ENCODE peak calls at places on chromosomes 16 and 17, in five cellular contexts. One of them, this sample, is unnamed.

GRCh38 chr17:37465058-37465616 is 24.6 kb upstream of the DUSP14 start:
- DNase-seq in uterus: no peak
- DNase-seq in GM12878: no peak
- DNase-seq in HCT116: no peak
- DNase-seq in esophagus squamous epithelium: no peak
- DNase-seq in this sample: no peak

GRCh38 chr17:8360751-8361150 is 15.8 kb downstream of the KRABD2 start:
- DNase-seq in HCT116: no peak
- DNase-seq in uterus: no peak
- DNase-seq in GM12878: no peak
- DNase-seq in esophagus squamous epithelium: no peak
- DNase-seq in this sample: no peak

GRCh38 chr16:30997887-30998711 is 12.3 kb downstream of the STX1B start:
- DNase-seq in esophagus squamous epithelium: no peak
- DNase-seq in GM12878: no peak
- DNase-seq in HCT116: peak
- DNase-seq in uterus: peak
- DNase-seq in this sample: no peak

GRCh38 chr16:23795369-23795768 is 40.4 kb upstream of the PRKCB start:
- DNase-seq in esophagus squamous epithelium: no peak
- DNase-seq in uterus: no peak
- DNase-seq in HCT116: no peak
- DNase-seq in GM12878: no peak
- DNase-seq in this sample: no peak

GRCh38 chr17:59763861-59764260 is 56.4 kb downstream of the VMP1 start:
- DNase-seq in GM12878: no peak
- DNase-seq in uterus: no peak
- DNase-seq in HCT116: no peak
- DNase-seq in esophagus squamous epithelium: no peak
- DNase-seq in this sample: no peak

GRCh38 chr16:48392407-48392806 is 7.2 kb upstream of the SIAH1 start:
- DNase-seq in uterus: no peak
- DNase-seq in GM12878: no peak
- DNase-seq in HCT116: no peak
- DNase-seq in esophagus squamous epithelium: no peak
- DNase-seq in this sample: no peak

GRCh38 chr17:40097931-40098845 is 2.2 kb downstream of the NR1D1 start:
- DNase-seq in HCT116: no peak
- DNase-seq in uterus: peak
- DNase-seq in esophagus squamous epithelium: no peak
- DNase-seq in GM12878: no peak
- DNase-seq in this sample: no peak

GRCh38 chr16:14092579-14092978 is 21.5 kb downstream of the MRTFB start:
- DNase-seq in HCT116: no peak
- DNase-seq in uterus: no peak
- DNase-seq in esophagus squamous epithelium: no peak
- DNase-seq in GM12878: no peak
- DNase-seq in this sample: no peak

GRCh38 chr17:61488878-61489718 is 36.9 kb downstream of the TBX4 start:
- DNase-seq in GM12878: no peak
- DNase-seq in uterus: no peak
- DNase-seq in HCT116: no peak
- DNase-seq in esophagus squamous epithelium: no peak
- DNase-seq in this sample: no peak

GRCh38 chr17:80364091-80364691 is 50.8 kb upstream of the ENDOV start:
- DNase-seq in esophagus squamous epithelium: no peak
- DNase-seq in GM12878: no peak
- DNase-seq in uterus: no peak
- DNase-seq in HCT116: peak
- DNase-seq in this sample: no peak

GRCh38 chr17:32523017-32523680 is 36.4 kb downstream of the CDK5R1 start:
- DNase-seq in HCT116: no peak
- DNase-seq in GM12878: peak
- DNase-seq in esophagus squamous epithelium: no peak
- DNase-seq in uterus: no peak
- DNase-seq in this sample: no peak

GRCh38 chr16:27721548-27722265 is 171.8 kb downstream of the KATNIP start:
- DNase-seq in HCT116: no peak
- DNase-seq in GM12878: no peak
- DNase-seq in uterus: peak
- DNase-seq in esophagus squamous epithelium: no peak
- DNase-seq in this sample: no peak

GRCh38 chr16:71409038-71409775 is 32.6 kb downstream of the TLE7 start:
- DNase-seq in GM12878: no peak
- DNase-seq in esophagus squamous epithelium: no peak
- DNase-seq in HCT116: no peak
- DNase-seq in uterus: no peak
- DNase-seq in this sample: no peak

GRCh38 chr17:33127706-33128105 is 136.1 kb downstream of the SPACA3 start:
- DNase-seq in HCT116: no peak
- DNase-seq in uterus: no peak
- DNase-seq in esophagus squamous epithelium: no peak
- DNase-seq in GM12878: no peak
- DNase-seq in this sample: no peak

GRCh38 chr16:6964679-6965078 is 368.0 kb upstream of the RBFOX1 start:
- DNase-seq in esophagus squamous epithelium: no peak
- DNase-seq in GM12878: no peak
- DNase-seq in uterus: no peak
- DNase-seq in HCT116: no peak
- DNase-seq in this sample: no peak

GRCh38 chr17:71217769-71218168 is 903.1 kb upstream of the SOX9 start:
- DNase-seq in esophagus squamous epithelium: no peak
- DNase-seq in HCT116: no peak
- DNase-seq in GM12878: no peak
- DNase-seq in uterus: no peak
- DNase-seq in this sample: no peak

GRCh38 chr17:40448639-40449261 is 5.5 kb downstream of the IGFBP4 start:
- DNase-seq in HCT116: no peak
- DNase-seq in uterus: no peak
- DNase-seq in esophagus squamous epithelium: no peak
- DNase-seq in GM12878: no peak
- DNase-seq in this sample: no peak

GRCh38 chr16:75810998-75811634 is 84.8 kb upstream of the CPHXL start:
- DNase-seq in HCT116: no peak
- DNase-seq in esophagus squamous epithelium: no peak
- DNase-seq in GM12878: no peak
- DNase-seq in uterus: no peak
- DNase-seq in this sample: no peak

GRCh38 chr16:81137012-81137335 is 40.8 kb upstream of the GCSH start:
- DNase-seq in esophagus squamous epithelium: no peak
- DNase-seq in uterus: no peak
- DNase-seq in HCT116: no peak
- DNase-seq in GM12878: no peak
- DNase-seq in this sample: no peak

GRCh38 chr17:1684307-1685189 is at the start of gene PRPF8:
- DNase-seq in uterus: peak
- DNase-seq in HCT116: peak
- DNase-seq in esophagus squamous epithelium: peak
- DNase-seq in GM12878: peak
- DNase-seq in this sample: peak

GRCh38 chr17:33895491-33895890 is 359.6 kb upstream of the CCL2 start:
- DNase-seq in uterus: no peak
- DNase-seq in GM12878: no peak
- DNase-seq in HCT116: no peak
- DNase-seq in esophagus squamous epithelium: no peak
- DNase-seq in this sample: no peak

GRCh38 chr17:41329279-41329925 is 13.9 kb upstream of the KRTAP17-1 start:
- DNase-seq in HCT116: peak
- DNase-seq in esophagus squamous epithelium: no peak
- DNase-seq in GM12878: no peak
- DNase-seq in uterus: no peak
- DNase-seq in this sample: peak

GRCh38 chr16:75377971-75378386 is 55.3 kb downstream of the CFDP1 start:
- DNase-seq in esophagus squamous epithelium: no peak
- DNase-seq in GM12878: no peak
- DNase-seq in HCT116: no peak
- DNase-seq in uterus: peak
- DNase-seq in this sample: no peak

GRCh38 chr16:23508589-23509440 is 1.5 kb downstream of the GGA2 start:
- DNase-seq in uterus: no peak
- DNase-seq in GM12878: no peak
- DNase-seq in HCT116: no peak
- DNase-seq in esophagus squamous epithelium: no peak
- DNase-seq in this sample: no peak

GRCh38 chr17:67534941-67535340 is 157.9 kb downstream of the PITPNC1 start:
- DNase-seq in GM12878: no peak
- DNase-seq in uterus: no peak
- DNase-seq in esophagus squamous epithelium: no peak
- DNase-seq in HCT116: no peak
- DNase-seq in this sample: no peak

GRCh38 chr17:80899402-80900268 is 92.0 kb upstream of the CHMP6 start:
- DNase-seq in uterus: no peak
- DNase-seq in GM12878: no peak
- DNase-seq in esophagus squamous epithelium: no peak
- DNase-seq in HCT116: peak
- DNase-seq in this sample: peak

GRCh38 chr17:40190197-40191021 is 13.1 kb downstream of the RAPGEFL1 start:
- DNase-seq in uterus: no peak
- DNase-seq in GM12878: no peak
- DNase-seq in HCT116: no peak
- DNase-seq in esophagus squamous epithelium: no peak
- DNase-seq in this sample: no peak

GRCh38 chr16:12092347-12092882 is 115.9 kb downstream of the SNX29 start:
- DNase-seq in GM12878: no peak
- DNase-seq in esophagus squamous epithelium: no peak
- DNase-seq in uterus: peak
- DNase-seq in HCT116: peak
- DNase-seq in this sample: no peak

GRCh38 chr17:79549111-79549915 is 61.5 kb downstream of the RBFOX3 start:
- DNase-seq in HCT116: no peak
- DNase-seq in uterus: no peak
- DNase-seq in GM12878: no peak
- DNase-seq in esophagus squamous epithelium: no peak
- DNase-seq in this sample: no peak

GRCh38 chr16:81313731-81314602 is 795 bp upstream of the GAN start:
- DNase-seq in esophagus squamous epithelium: no peak
- DNase-seq in HCT116: no peak
- DNase-seq in GM12878: no peak
- DNase-seq in uterus: no peak
- DNase-seq in this sample: no peak

GRCh38 chr17:65790241-65790640 is 228.8 kb upstream of the AXIN2 start:
- DNase-seq in uterus: no peak
- DNase-seq in esophagus squamous epithelium: no peak
- DNase-seq in HCT116: no peak
- DNase-seq in GM12878: no peak
- DNase-seq in this sample: no peak

GRCh38 chr16:88809068-88809675 is 2.6 kb downstream of the APRT start:
- DNase-seq in HCT116: no peak
- DNase-seq in esophagus squamous epithelium: no peak
- DNase-seq in uterus: no peak
- DNase-seq in GM12878: no peak
- DNase-seq in this sample: no peak
- TF ChIP-seq POLR2A in HCT116: no peak
- TF ChIP-seq POLR2A in esophagus squamous epithelium: no peak
- TF ChIP-seq POLR2A in uterus: no peak
- TF ChIP-seq POLR2A in GM12878: peak
- TF ChIP-seq POLR2A in this sample: peak

GRCh38 chr16:85688586-85689284 is at the start of gene GINS2:
- DNase-seq in GM12878: peak
- DNase-seq in HCT116: peak
- DNase-seq in uterus: peak
- DNase-seq in esophagus squamous epithelium: peak
- DNase-seq in this sample: peak
- TF ChIP-seq POLR2A in GM12878: peak
- TF ChIP-seq POLR2A in HCT116: peak
- TF ChIP-seq POLR2A in uterus: no peak
- TF ChIP-seq POLR2A in esophagus squamous epithelium: no peak
- TF ChIP-seq POLR2A in this sample: peak

DNA sequence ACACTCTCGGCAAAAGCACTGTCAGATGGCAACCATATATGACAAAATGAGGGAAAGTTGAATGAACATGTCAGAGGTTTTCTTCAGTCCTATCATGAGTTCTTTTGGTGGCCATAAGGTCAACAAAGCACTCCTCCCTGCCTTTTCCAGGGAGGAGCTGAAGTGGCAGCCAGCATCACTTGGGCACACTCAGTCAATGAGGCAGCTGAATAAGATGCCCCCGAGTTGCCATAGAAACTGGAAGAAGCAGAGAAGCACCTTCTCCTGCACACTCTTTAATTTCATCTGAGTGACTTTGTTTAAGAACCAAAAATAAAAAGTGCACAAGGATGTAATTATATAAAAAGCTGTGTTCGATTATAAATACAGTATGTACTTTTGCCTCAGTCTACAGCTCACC is 15.9 kb downstream of the KCNJ2 start:
- DNase-seq in uterus: no peak
- DNase-seq in esophagus squamous epithelium: no peak
- DNase-seq in HCT116: no peak
- DNase-seq in GM12878: no peak
- DNase-seq in this sample: no peak
- TF ChIP-seq POLR2A in uterus: no peak
- TF ChIP-seq POLR2A in esophagus squamous epithelium: no peak
- TF ChIP-seq POLR2A in HCT116: no peak
- TF ChIP-seq POLR2A in GM12878: no peak
- TF ChIP-seq POLR2A in this sample: no peak

GRCh38 chr17:42518046-42518754 is 17.8 kb upstream of the NAGLU start:
- DNase-seq in uterus: peak
- DNase-seq in GM12878: no peak
- DNase-seq in HCT116: peak
- DNase-seq in esophagus squamous epithelium: no peak
- DNase-seq in this sample: no peak
- TF ChIP-seq POLR2A in uterus: peak
- TF ChIP-seq POLR2A in GM12878: no peak
- TF ChIP-seq POLR2A in HCT116: no peak
- TF ChIP-seq POLR2A in esophagus squamous epithelium: no peak
- TF ChIP-seq POLR2A in this sample: no peak